ENCODE peak calls at places on chromosome 13, in eight cellular contexts. H is type B pancreatic cell; Q is osteocyte; W is psoas muscle; S is caudate nucleus; T is activated naive CD4-positive, alpha-beta T cell; G is transverse colon; M is SW480. B is an unnamed sample.

GRCh38 chr13:32142956-32143375 is 111.4 kb downstream of the FRY start:
- DNase-seq in H (no peak), Q (no peak), W (no peak), S (no peak), T (no peak), G (no peak), M (peak; percentile 51), B (no peak)

GRCh38 chr13:47661076-47661475 is 340.0 kb downstream of the SUCLA2 start:
- DNase-seq in H (no peak), Q (no peak), W (no peak), S (no peak), T (no peak), G (no peak), M (no peak), B (no peak)

GRCh38 chr13:113489549-113490495 is 689 bp downstream of the DCUN1D2 start:
- DNase-seq in H (no peak), Q (peak; percentile 89), W (no peak), S (peak; percentile 75), T (no peak), G (peak; percentile 39), M (peak; percentile 40), B (peak; percentile 74)

GRCh38 chr13:113849981-113850721 is 13.7 kb downstream of the GAS6 start:
- DNase-seq in H (peak; percentile 29), Q (no peak), W (no peak), S (no peak), T (no peak), G (no peak), M (no peak), B (no peak)

GRCh38 chr13:113970810-113971470 is 2.9 kb downstream of the C13orf46 start:
- DNase-seq in H (no peak), Q (no peak), W (peak; percentile 83), S (no peak), T (no peak), G (peak; percentile 75), M (no peak), B (peak; percentile 86)

GRCh38 chr13:112168771-112169170 is 101.8 kb downstream of the SOX1 start:
- DNase-seq in H (no peak), Q (no peak), W (no peak), S (no peak), T (no peak), G (no peak), M (no peak), B (no peak)

GRCh38 chr13:99656843-99657506 is 155.7 kb downstream of the TM9SF2 start:
- DNase-seq in H (no peak), Q (peak; percentile 23), W (no peak), S (no peak), T (no peak), G (no peak), M (no peak), B (no peak)

GRCh38 chr13:94988654-94989053 is 276.3 kb upstream of the SOX21 start:
- DNase-seq in H (no peak), Q (no peak), W (no peak), S (no peak), T (no peak), G (no peak), M (no peak), B (no peak)

GRCh38 chr13:79481685-79482052 is 714 bp downstream of the NDFIP2 start:
- DNase-seq in H (no peak), Q (no peak), W (no peak), S (peak; percentile 43), T (peak; percentile 13), G (peak; percentile 44), M (peak; percentile 33), B (no peak)

GRCh38 chr13:24605923-24606372 is 74.3 kb upstream of the ATP12A start:
- DNase-seq in H (no peak), Q (no peak), W (no peak), S (no peak), T (no peak), G (no peak), M (no peak), B (no peak)

GRCh38 chr13:101640797-101641400 is 188.4 kb downstream of the ITGBL1 start:
- DNase-seq in H (no peak), Q (no peak), W (no peak), S (no peak), T (no peak), G (no peak), M (peak; percentile 61), B (no peak)

GRCh38 chr13:80359459-80360297 is 18.8 kb upstream of the SPRY2 start:
- DNase-seq in H (no peak), Q (no peak), W (no peak), S (no peak), T (no peak), G (no peak), M (no peak), B (no peak)

GRCh38 chr13:44172411-44172810 is 201.2 kb upstream of the SERP2 start:
- DNase-seq in H (no peak), Q (no peak), W (no peak), S (no peak), T (no peak), G (no peak), M (no peak), B (no peak)

GRCh38 chr13:45615501-45616101 is at the start of gene ERICH6B:
- DNase-seq in H (peak; percentile 80), Q (no peak), W (no peak), S (peak; percentile 48), T (no peak), G (no peak), M (no peak), B (no peak)

GRCh38 chr13:44416297-44416696 is 42.7 kb downstream of the SERP2 start:
- DNase-seq in H (no peak), Q (no peak), W (no peak), S (no peak), T (no peak), G (no peak), M (no peak), B (no peak)

GRCh38 chr13:52169839-52170238 is 10.4 kb upstream of the NEK3 start:
- DNase-seq in H (no peak), Q (no peak), W (no peak), S (no peak), T (no peak), G (no peak), M (no peak), B (no peak)

GRCh38 chr13:93279982-93280381 is 53.4 kb downstream of the GPC6 start:
- DNase-seq in H (no peak), Q (no peak), W (no peak), S (no peak), T (no peak), G (no peak), M (no peak), B (no peak)